ENCODE peak calls at places on chromosomes 4 and X, in seven cellular contexts. O, Y, L, F, X, S and M are unnamed samples.

GRCh38 chr4:78747328-78747946 is 28.7 kb upstream of the BMP2K start:
- DNase-seq in O (peak; percentile 67), Y (no peak), L (no peak), F (peak; percentile 41), X (no peak), S (no peak), M (no peak)

GRCh38 chrX:112760697-112761096 is 79.9 kb downstream of the AMOT start:
- DNase-seq in O (no peak), Y (no peak), L (peak; percentile 18), F (no peak), X (no peak), S (no peak), M (no peak)

GRCh38 chr4:112361181-112361791 is 64.1 kb downstream of the ALPK1 start:
- DNase-seq in O (peak; percentile 71), Y (no peak), L (peak; percentile 61), F (no peak), X (no peak), S (no peak), M (no peak)

GRCh38 chr4:10611673-10612072 is 72.9 kb downstream of the CLNK start:
- DNase-seq in O (peak; percentile 86), Y (no peak), L (no peak), F (peak; percentile 79), X (no peak), S (no peak), M (no peak)

GRCh38 chrX:150239946-150240642 is 123.0 kb upstream of the MAMLD1 start:
- DNase-seq in O (no peak), Y (no peak), L (no peak), F (no peak), X (no peak), S (no peak), M (no peak)

GRCh38 chr4:6824772-6825402 is 42.4 kb downstream of the KIAA0232 start:
- DNase-seq in O (no peak), Y (no peak), L (no peak), F (no peak), X (no peak), S (no peak), M (no peak)

GRCh38 chrX:110003167-110004156 is 548 bp downstream of the TMEM164 start:
- DNase-seq in O (no peak), Y (no peak), L (no peak), F (no peak), X (no peak), S (peak; percentile 23), M (no peak)

GRCh38 chr4:181685461-181685860 is 557.7 kb upstream of the TENM3 start:
- DNase-seq in O (peak; percentile 76), Y (no peak), L (no peak), F (no peak), X (no peak), S (no peak), M (no peak)

GRCh38 chr4:171202908-171203307 is 610.3 kb upstream of the GALNTL6 start:
- DNase-seq in O (no peak), Y (no peak), L (no peak), F (no peak), X (no peak), S (no peak), M (no peak)

GRCh38 chr4:167428172-167428571 is 193.9 kb upstream of the SPOCK3 start:
- DNase-seq in O (peak; percentile 1), Y (no peak), L (no peak), F (no peak), X (no peak), S (no peak), M (no peak)

GRCh38 chr4:82733636-82734035 is 65.0 kb downstream of the SCD5 start:
- DNase-seq in O (peak; percentile 92), Y (no peak), L (no peak), F (no peak), X (no peak), S (no peak), M (no peak)

GRCh38 chr4:141132689-141133145 is 552 bp downstream of the RNF150 start:
- DNase-seq in O (peak; percentile 16), Y (peak; percentile 25), L (no peak), F (no peak), X (no peak), S (no peak), M (no peak)